ENCODE peak calls at places on chromosomes 3 and 15, in ten cellular contexts. R, Z, C, V, M, Q, U, D, B and P are unnamed samples.

GRCh38 chr15:83561661-83562060 is 92.3 kb upstream of the ADAMTSL3 start:
- DNase-seq in M (no peak), D (no peak), B (no peak), R (no peak), C (no peak), Q (no peak), U (no peak), V (no peak), Z (no peak), P (no peak)

GRCh38 chr3:38655708-38656300 is 6.3 kb upstream of the SCN5A start:
- DNase-seq in D (no peak), R (no peak), M (no peak), C (no peak), B (no peak), Q (peak), U (no peak), V (no peak), Z (no peak), P (no peak)

GRCh38 chr15:83380682-83381081 is 66.5 kb upstream of the SH3GL3 start:
- DNase-seq in R (no peak), Z (peak), B (peak), U (no peak), C (peak), V (no peak), Q (peak), M (no peak), D (no peak), P (peak)

GRCh38 chr3:115651089-115651488 is 27.8 kb downstream of the GAP43 start:
- DNase-seq in Q (no peak), D (no peak), R (no peak), B (no peak), M (no peak), C (no peak), Z (no peak), V (no peak), U (no peak), P (no peak)

GRCh38 chr3:135239485-135239884 is 444.4 kb downstream of the EPHB1 start:
- DNase-seq in D (no peak), C (no peak), M (no peak), Z (no peak), R (no peak), B (no peak), V (no peak), Q (no peak), U (no peak), P (no peak)

GRCh38 chr15:62624541-62625399 is 417.8 kb upstream of the TPM1 start:
- DNase-seq in D (no peak), Q (peak), V (no peak), B (no peak), C (no peak), U (peak), M (no peak), Z (no peak), R (no peak), P (no peak)

GRCh38 chr15:22949074-22949547 is 31.1 kb downstream of the CYFIP1 start:
- DNase-seq in D (no peak), Q (peak), U (peak), M (no peak), R (no peak), V (no peak), B (peak), C (peak), Z (peak), P (peak)

GRCh38 chr15:60120100-60120499 is 116.0 kb downstream of the FOXB1 start:
- DNase-seq in D (no peak), Z (no peak), M (no peak), R (no peak), Q (no peak), C (no peak), V (no peak), U (no peak), B (no peak), P (no peak)

GRCh38 chr15:44215594-44215993 is 20.5 kb upstream of the FRMD5 start:
- DNase-seq in M (no peak), B (no peak), U (no peak), C (no peak), R (no peak), D (no peak), Z (no peak), Q (peak), V (peak), P (no peak)

GRCh38 chr3:113277886-113278598 is 66.7 kb downstream of the BOC start:
- DNase-seq in Z (no peak), C (no peak), R (no peak), M (no peak), B (no peak), D (no peak), U (no peak), Q (no peak), V (no peak), P (no peak)

GRCh38 chr3:162295323-162295983 is 798.8 kb downstream of the OTOL1 start:
- DNase-seq in D (no peak), U (no peak), M (no peak), B (no peak), Q (peak), Z (no peak), R (no peak), V (peak), C (no peak), P (no peak)

GRCh38 chr3:50623840-50624474 is 7.0 kb downstream of the MAPKAPK3 start:
- DNase-seq in R (no peak), D (no peak), B (no peak), Q (peak), Z (no peak), M (peak), U (no peak), C (no peak), V (no peak), P (no peak)

GRCh38 chr3:49723631-49724551 is at the start of gene GMPPB:
- DNase-seq in Z (peak), C (peak), R (peak), V (peak), D (peak), U (peak), B (peak), Q (peak), M (peak), P (peak)

GRCh38 chr3:52041118-52041847 is 15.1 kb downstream of the DUSP7 start:
- DNase-seq in Q (peak), Z (no peak), U (no peak), D (no peak), M (no peak), V (no peak), R (no peak), C (no peak), B (no peak), P (no peak)

GRCh38 chr3:182621435-182622240 is 171.7 kb upstream of the ATP11B start:
- DNase-seq in Q (no peak), V (no peak), D (no peak), B (no peak), U (no peak), Z (no peak), M (no peak), C (no peak), R (no peak), P (no peak)

GRCh38 chr3:119181765-119182164 is 8.4 kb downstream of the UPK1B start:
- DNase-seq in C (no peak), M (no peak), B (no peak), R (no peak), Z (no peak), V (no peak), Q (peak), U (no peak), D (no peak), P (no peak)

GRCh38 chr3:183774631-183775030 is 50.7 kb downstream of the MAP6D1 start:
- DNase-seq in Q (peak), Z (no peak), C (no peak), R (no peak), D (no peak), V (peak), M (no peak), B (no peak), U (no peak), P (no peak)

GRCh38 chr15:99450896-99451358 is 114.9 kb upstream of the MEF2A start:
- DNase-seq in Z (peak), D (peak), B (peak), M (peak), U (peak), V (no peak), R (peak), Q (no peak), C (peak), P (peak)

GRCh38 chr15:85667491-85668424 is 127.0 kb downstream of the KLHL25 start:
- DNase-seq in V (peak), D (peak), M (peak), Z (no peak), C (peak), U (peak), R (peak), B (no peak), Q (peak), P (no peak)

GRCh38 chr15:67370206-67370954 is 115.8 kb downstream of the IQCH start:
- DNase-seq in U (no peak), V (no peak), Q (no peak), D (no peak), B (no peak), Z (no peak), R (no peak), M (no peak), C (no peak), P (no peak)

GRCh38 chr3:52198643-52199608 is 966 bp downstream of the ALAS1 start:
- DNase-seq in M (no peak), C (no peak), R (no peak), U (no peak), V (no peak), B (peak), D (no peak), Z (no peak), Q (no peak), P (peak)

GRCh38 chr3:31188112-31188511 is 293.7 kb upstream of the GADL1 start:
- DNase-seq in C (no peak), R (no peak), Q (no peak), V (no peak), B (peak), U (peak), M (no peak), Z (peak), D (no peak), P (peak)

GRCh38 chr3:40546811-40547210 is 22.1 kb downstream of the ZNF621 start:
- DNase-seq in R (no peak), Z (no peak), C (no peak), D (no peak), V (no peak), B (no peak), M (no peak), Q (peak), U (no peak), P (no peak)

GRCh38 chr3:111338059-111338698 is 203.8 kb upstream of the CD96 start:
- DNase-seq in M (no peak), U (no peak), Z (no peak), C (peak), V (peak), Q (peak), R (no peak), B (no peak), D (peak), P (no peak)

GRCh38 chr3:57852896-57853295 is 96.8 kb downstream of the SLMAP start:
- DNase-seq in U (no peak), D (no peak), B (no peak), M (no peak), C (no peak), Z (no peak), V (no peak), R (no peak), Q (peak), P (no peak)

GRCh38 chr15:98712845-98713584 is 64.7 kb downstream of the IGF1R start:
- DNase-seq in B (no peak), M (no peak), Q (no peak), Z (no peak), R (no peak), U (no peak), C (no peak), V (no peak), D (no peak), P (no peak)

GRCh38 chr3:15982667-15983145 is 184.9 kb upstream of the ANKRD28 start:
- DNase-seq in M (no peak), R (no peak), B (no peak), Q (peak), Z (peak), C (no peak), U (no peak), V (peak), D (no peak), P (no peak)

GRCh38 chr3:183551930-183552329 is 3.6 kb downstream of the KLHL6 start:
- DNase-seq in Q (no peak), B (no peak), Z (no peak), M (no peak), U (no peak), R (no peak), D (no peak), V (no peak), C (no peak), P (no peak)